ENCODE peak calls at places on chromosomes 1 and 21, in seven cellular contexts. V is T-cell; Z is left lung; J is memory B cell; Q is CD4-positive, alpha-beta T cell; T is WTC11; I is naive B cell. G is an unnamed sample.

GRCh38 chr1:109826930-109827349 is 63.2 kb upstream of the EPS8L3 start:
- ATAC-seq in V (no peak), Z (no peak), J (no peak), Q (no peak), T (no peak), I (no peak), G (no peak)

GRCh38 chr1:152151646-152152045 is 7.4 kb downstream of the RPTN start:
- ATAC-seq in V (no peak), Z (no peak), J (no peak), Q (no peak), T (no peak), I (no peak), G (no peak)

GRCh38 chr1:47561523-47562007 is 123.7 kb downstream of the FOXD2 start:
- ATAC-seq in V (no peak), Z (peak), J (no peak), Q (no peak), T (no peak), I (no peak), G (no peak)

GRCh38 chr1:151157067-151157531 is 650 bp downstream of the TNFAIP8L2 start:
- ATAC-seq in V (peak), Z (peak), J (no peak), Q (peak), T (no peak), I (peak), G (peak)

GRCh38 chr1:46603858-46604549 is at the start of gene MKNK1:
- ATAC-seq in V (peak), Z (peak), J (peak), Q (peak), T (peak), I (peak), G (peak)

GRCh38 chr1:181972256-181972655 is 89.3 kb downstream of the ZNF648 start:
- ATAC-seq in V (no peak), Z (no peak), J (no peak), Q (no peak), T (no peak), I (no peak), G (no peak)

GRCh38 chr1:147545133-147545532 is 3.8 kb downstream of the BCL9 start:
- ATAC-seq in V (peak), Z (peak), J (peak), Q (peak), T (peak), I (peak), G (peak)

GRCh38 chr1:215114154-215114933 is 31.8 kb downstream of the KCNK2 start:
- ATAC-seq in V (no peak), Z (peak), J (no peak), Q (no peak), T (no peak), I (no peak), G (no peak)

GRCh38 chr1:170586321-170586855 is 54.4 kb downstream of the GORAB start:
- ATAC-seq in V (no peak), Z (peak), J (no peak), Q (no peak), T (peak), I (no peak), G (no peak)

GRCh38 chr1:2459757-2460156 is 16.3 kb upstream of the PLCH2 start:
- ATAC-seq in V (no peak), Z (no peak), J (no peak), Q (no peak), T (no peak), I (no peak), G (no peak)

GRCh38 chr1:198906739-198907422 is 268.0 kb downstream of the PTPRC start:
- ATAC-seq in V (peak), Z (no peak), J (no peak), Q (peak), T (no peak), I (no peak), G (peak)

GRCh38 chr1:195238313-195238712 is 1369.9 kb downstream of the KCNT2 start:
- ATAC-seq in V (no peak), Z (no peak), J (no peak), Q (no peak), T (no peak), I (no peak), G (no peak)

GRCh38 chr21:34154878-34155277 is 81.5 kb downstream of the MRPS6 start:
- ATAC-seq in V (peak), Z (no peak), J (no peak), Q (peak), T (no peak), I (no peak), G (peak)

GRCh38 chr1:86926886-86927285 is 12.5 kb downstream of the HS2ST1 start:
- ATAC-seq in V (no peak), Z (peak), J (no peak), Q (no peak), T (no peak), I (no peak), G (no peak)

GRCh38 chr1:213138892-213139291 is 87.9 kb downstream of the RPS6KC1 start:
- ATAC-seq in V (no peak), Z (no peak), J (no peak), Q (no peak), T (no peak), I (no peak), G (peak)

GRCh38 chr1:220579317-220579716 is 51.4 kb downstream of the MARK1 start:
- ATAC-seq in V (no peak), Z (no peak), J (no peak), Q (no peak), T (no peak), I (no peak), G (no peak)

GRCh38 chr21:15564907-15565306 is 164.9 kb upstream of the USP25 start:
- ATAC-seq in V (no peak), Z (peak), J (no peak), Q (no peak), T (no peak), I (no peak), G (no peak)

GRCh38 chr1:51303751-51304196 is 26.6 kb downstream of the TTC39A start:
- ATAC-seq in V (no peak), Z (peak), J (peak), Q (no peak), T (no peak), I (peak), G (peak)

GRCh38 chr1:215557504-215557903 is 9.6 kb upstream of the KCTD3 start:
- ATAC-seq in V (no peak), Z (no peak), J (no peak), Q (no peak), T (peak), I (no peak), G (no peak)

G was measured in activated T-helper 17 cell treated with anti-CD3 and anti-CD28 coated beads, Interleukin-2, amount 50 U/mL, for 72 hours.